ENCODE peak calls at places on chromosomes 12 and 14, in five cellular contexts. M is skeletal muscle cell; X is cardiac muscle cell; J is activated T-cell treated with anti-CD3 and anti-CD28 coated beads, Interleukin-2, amount 50 U/mL, for 1 hour; L is AG04450. W is an unnamed sample.

GRCh38 chr14:75249958-75250336 is 28.7 kb upstream of the FOS start:
- DNase-seq in L (no peak), J (no peak), M (no peak), X (no peak), W (no peak)

GRCh38 chr12:63382930-63383329 is 231.9 kb upstream of the AVPR1A start:
- DNase-seq in J (no peak), M (no peak), X (no peak), L (no peak), W (no peak)

GRCh38 chr12:12877145-12877544 is 14.2 kb upstream of the GPRC5A start:
- DNase-seq in X (no peak), M (no peak), J (no peak), L (no peak), W (no peak)

GRCh38 chr12:58629376-58629775 is 290.9 kb downstream of the LRIG3 start:
- DNase-seq in L (no peak), X (no peak), J (no peak), M (peak; percentile 10), W (no peak)

GRCh38 chr12:1289371-1290155 is 298.5 kb downstream of the ERC1 start:
- DNase-seq in J (no peak), M (no peak), X (no peak), L (no peak), W (peak; percentile 30)

GRCh38 chr14:91996951-91997371 is 42.9 kb downstream of the TRIP11 start:
- DNase-seq in J (no peak), X (peak; percentile 28), M (peak; percentile 41), L (peak; percentile 26), W (peak; percentile 62)

GRCh38 chr14:23675906-23676305 is 39.7 kb downstream of the DHRS2 start:
- DNase-seq in M (no peak), J (no peak), X (no peak), L (no peak), W (no peak)

GRCh38 chr14:77707355-77707723 is 484 bp downstream of the ALKBH1 start:
- DNase-seq in X (no peak), M (peak; percentile 16), J (no peak), L (peak; percentile 15), W (peak; percentile 49)

GRCh38 chr14:95097385-95097784 is 59.9 kb downstream of the DICER1 start:
- DNase-seq in X (no peak), L (no peak), J (no peak), M (no peak), W (no peak)

GRCh38 chr12:70645494-70646317 is 8.5 kb upstream of the PTPRB start:
- DNase-seq in L (peak; percentile 44), J (no peak), M (peak; percentile 77), X (no peak), W (no peak)